ENCODE peak calls at places on chromosomes 4 and X, in seven cellular contexts. One of them, this sample, is unnamed.

GRCh38 chrX:111886678-111887077 is 10.7 kb downstream of the TRPC5OS start:
- DNase-seq in bronchial epithelial cell: no peak
- DNase-seq in neural progenitor cell: no peak
- DNase-seq in WERI-Rb-1: no peak
- DNase-seq in upper lobe of left lung: no peak
- DNase-seq in CD8-positive, alpha-beta T cell: no peak
- DNase-seq in right cardiac atrium: peak
- DNase-seq in this sample: no peak

GRCh38 chr4:522438-522837 is 23.4 kb downstream of the PIGG start:
- DNase-seq in bronchial epithelial cell: no peak
- DNase-seq in neural progenitor cell: no peak
- DNase-seq in WERI-Rb-1: no peak
- DNase-seq in upper lobe of left lung: peak
- DNase-seq in CD8-positive, alpha-beta T cell: no peak
- DNase-seq in right cardiac atrium: no peak
- DNase-seq in this sample: no peak

GRCh38 chr4:142497606-142498005 is 348.5 kb downstream of the INPP4B start:
- DNase-seq in bronchial epithelial cell: no peak
- DNase-seq in neural progenitor cell: no peak
- DNase-seq in WERI-Rb-1: no peak
- DNase-seq in upper lobe of left lung: no peak
- DNase-seq in CD8-positive, alpha-beta T cell: no peak
- DNase-seq in right cardiac atrium: no peak
- DNase-seq in this sample: no peak

GRCh38 chrX:24357101-24357500 is 3.3 kb upstream of the SUPT20HL1 start:
- DNase-seq in bronchial epithelial cell: peak
- DNase-seq in neural progenitor cell: no peak
- DNase-seq in WERI-Rb-1: no peak
- DNase-seq in upper lobe of left lung: no peak
- DNase-seq in CD8-positive, alpha-beta T cell: no peak
- DNase-seq in right cardiac atrium: no peak
- DNase-seq in this sample: no peak

GRCh38 chr4:145540235-145540634 is 58.6 kb downstream of the SMAD1 start:
- DNase-seq in bronchial epithelial cell: no peak
- DNase-seq in neural progenitor cell: no peak
- DNase-seq in WERI-Rb-1: no peak
- DNase-seq in upper lobe of left lung: no peak
- DNase-seq in CD8-positive, alpha-beta T cell: no peak
- DNase-seq in right cardiac atrium: no peak
- DNase-seq in this sample: no peak

GRCh38 chrX:40912576-40912975 is 172.7 kb upstream of the USP9X start:
- DNase-seq in bronchial epithelial cell: peak
- DNase-seq in neural progenitor cell: no peak
- DNase-seq in WERI-Rb-1: no peak
- DNase-seq in upper lobe of left lung: no peak
- DNase-seq in CD8-positive, alpha-beta T cell: no peak
- DNase-seq in right cardiac atrium: no peak
- DNase-seq in this sample: no peak

GRCh38 chrX:134020910-134021309 is 35.5 kb upstream of the GPC3 start:
- DNase-seq in bronchial epithelial cell: peak
- DNase-seq in neural progenitor cell: no peak
- DNase-seq in WERI-Rb-1: no peak
- DNase-seq in upper lobe of left lung: no peak
- DNase-seq in CD8-positive, alpha-beta T cell: no peak
- DNase-seq in right cardiac atrium: no peak
- DNase-seq in this sample: peak

GRCh38 chr4:133147365-133147821 is 1.7 kb upstream of the PCDH10 start:
- DNase-seq in bronchial epithelial cell: no peak
- DNase-seq in neural progenitor cell: peak
- DNase-seq in WERI-Rb-1: no peak
- DNase-seq in upper lobe of left lung: no peak
- DNase-seq in CD8-positive, alpha-beta T cell: no peak
- DNase-seq in right cardiac atrium: no peak
- DNase-seq in this sample: no peak

GRCh38 chr4:159390648-159391047 is 287.8 kb downstream of the RAPGEF2 start:
- DNase-seq in bronchial epithelial cell: peak
- DNase-seq in neural progenitor cell: no peak
- DNase-seq in WERI-Rb-1: no peak
- DNase-seq in upper lobe of left lung: no peak
- DNase-seq in CD8-positive, alpha-beta T cell: no peak
- DNase-seq in right cardiac atrium: no peak
- DNase-seq in this sample: no peak

GRCh38 chr4:153514001-153514526 is 47.9 kb downstream of the TMEM131L start:
- DNase-seq in bronchial epithelial cell: peak
- DNase-seq in neural progenitor cell: no peak
- DNase-seq in WERI-Rb-1: no peak
- DNase-seq in upper lobe of left lung: no peak
- DNase-seq in CD8-positive, alpha-beta T cell: no peak
- DNase-seq in right cardiac atrium: no peak
- DNase-seq in this sample: peak

GRCh38 chr4:112515278-112516075 is 503 bp downstream of the NEUROG2 start:
- DNase-seq in bronchial epithelial cell: no peak
- DNase-seq in neural progenitor cell: peak
- DNase-seq in WERI-Rb-1: peak
- DNase-seq in upper lobe of left lung: no peak
- DNase-seq in CD8-positive, alpha-beta T cell: peak
- DNase-seq in right cardiac atrium: peak
- DNase-seq in this sample: peak

GRCh38 chr4:110617095-110617494 is 5.8 kb downstream of the PITX2 start:
- DNase-seq in bronchial epithelial cell: no peak
- DNase-seq in neural progenitor cell: no peak
- DNase-seq in WERI-Rb-1: no peak
- DNase-seq in upper lobe of left lung: no peak
- DNase-seq in CD8-positive, alpha-beta T cell: no peak
- DNase-seq in right cardiac atrium: no peak
- DNase-seq in this sample: no peak

GRCh38 chr4:83138979-83139378 is 24.4 kb upstream of the PLAC8 start:
- DNase-seq in bronchial epithelial cell: no peak
- DNase-seq in neural progenitor cell: no peak
- DNase-seq in WERI-Rb-1: no peak
- DNase-seq in upper lobe of left lung: no peak
- DNase-seq in CD8-positive, alpha-beta T cell: peak
- DNase-seq in right cardiac atrium: no peak
- DNase-seq in this sample: no peak

GRCh38 chr4:112747035-112747434 is 110.1 kb downstream of the LARP7 start:
- DNase-seq in bronchial epithelial cell: peak
- DNase-seq in neural progenitor cell: peak
- DNase-seq in WERI-Rb-1: no peak
- DNase-seq in upper lobe of left lung: no peak
- DNase-seq in CD8-positive, alpha-beta T cell: no peak
- DNase-seq in right cardiac atrium: no peak
- DNase-seq in this sample: peak

DNA sequence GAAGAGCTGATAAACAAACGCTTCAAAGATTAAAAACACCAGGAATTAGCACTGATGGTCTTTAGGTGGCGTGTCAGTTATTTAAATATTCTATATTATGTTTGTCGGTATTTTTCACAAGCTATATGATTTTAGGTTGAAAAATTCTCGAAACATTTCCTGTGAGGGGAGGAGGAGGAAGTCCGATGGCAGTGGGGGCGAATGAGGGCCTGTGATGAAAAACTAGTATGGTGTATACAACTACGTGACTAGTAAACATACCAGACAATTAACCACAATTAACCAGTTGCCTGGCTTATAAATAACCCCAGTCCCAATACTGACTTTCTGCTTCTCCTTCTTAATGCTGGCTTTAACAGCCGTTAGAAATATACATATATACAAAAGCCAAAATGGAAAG is 612 bp upstream of the NAP1L2 start:
- DNase-seq in bronchial epithelial cell: no peak
- DNase-seq in neural progenitor cell: no peak
- DNase-seq in WERI-Rb-1: no peak
- DNase-seq in upper lobe of left lung: no peak
- DNase-seq in CD8-positive, alpha-beta T cell: no peak
- DNase-seq in right cardiac atrium: no peak
- DNase-seq in this sample: no peak
- H3K4me3 ChIP-seq in bronchial epithelial cell: peak
- H3K4me3 ChIP-seq in neural progenitor cell: peak
- H3K4me3 ChIP-seq in WERI-Rb-1: no peak
- H3K4me3 ChIP-seq in upper lobe of left lung: peak
- H3K4me3 ChIP-seq in CD8-positive, alpha-beta T cell: peak
- H3K4me3 ChIP-seq in right cardiac atrium: peak
- H3K4me3 ChIP-seq in this sample: peak

GRCh38 chr4:7830747-7831146 is 108.9 kb downstream of the AFAP1 start:
- DNase-seq in bronchial epithelial cell: no peak
- DNase-seq in neural progenitor cell: no peak
- DNase-seq in WERI-Rb-1: no peak
- DNase-seq in upper lobe of left lung: no peak
- DNase-seq in CD8-positive, alpha-beta T cell: no peak
- DNase-seq in right cardiac atrium: no peak
- DNase-seq in this sample: no peak
- H3K4me3 ChIP-seq in bronchial epithelial cell: no peak
- H3K4me3 ChIP-seq in neural progenitor cell: no peak
- H3K4me3 ChIP-seq in WERI-Rb-1: no peak
- H3K4me3 ChIP-seq in upper lobe of left lung: no peak
- H3K4me3 ChIP-seq in CD8-positive, alpha-beta T cell: no peak
- H3K4me3 ChIP-seq in right cardiac atrium: no peak
- H3K4me3 ChIP-seq in this sample: no peak

GRCh38 chr4:26238426-26238781 is 82.4 kb upstream of the RBPJ start:
- DNase-seq in bronchial epithelial cell: no peak
- DNase-seq in neural progenitor cell: no peak
- DNase-seq in WERI-Rb-1: no peak
- DNase-seq in upper lobe of left lung: no peak
- DNase-seq in CD8-positive, alpha-beta T cell: no peak
- DNase-seq in right cardiac atrium: no peak
- DNase-seq in this sample: no peak

GRCh38 chr4:26237916-26238315 is 82.9 kb upstream of the RBPJ start:
- DNase-seq in bronchial epithelial cell: no peak
- DNase-seq in neural progenitor cell: no peak
- DNase-seq in WERI-Rb-1: no peak
- DNase-seq in upper lobe of left lung: no peak
- DNase-seq in CD8-positive, alpha-beta T cell: no peak
- DNase-seq in right cardiac atrium: no peak
- DNase-seq in this sample: no peak

GRCh38 chr4:26242451-26242850 is 78.4 kb upstream of the RBPJ start:
- DNase-seq in bronchial epithelial cell: peak
- DNase-seq in neural progenitor cell: no peak
- DNase-seq in WERI-Rb-1: no peak
- DNase-seq in upper lobe of left lung: no peak
- DNase-seq in CD8-positive, alpha-beta T cell: no peak
- DNase-seq in right cardiac atrium: no peak
- DNase-seq in this sample: no peak

GRCh38 chr4:26239796-26240195 is 81.0 kb upstream of the RBPJ start:
- DNase-seq in bronchial epithelial cell: no peak
- DNase-seq in neural progenitor cell: no peak
- DNase-seq in WERI-Rb-1: no peak
- DNase-seq in upper lobe of left lung: no peak
- DNase-seq in CD8-positive, alpha-beta T cell: no peak
- DNase-seq in right cardiac atrium: no peak
- DNase-seq in this sample: no peak

DNA sequence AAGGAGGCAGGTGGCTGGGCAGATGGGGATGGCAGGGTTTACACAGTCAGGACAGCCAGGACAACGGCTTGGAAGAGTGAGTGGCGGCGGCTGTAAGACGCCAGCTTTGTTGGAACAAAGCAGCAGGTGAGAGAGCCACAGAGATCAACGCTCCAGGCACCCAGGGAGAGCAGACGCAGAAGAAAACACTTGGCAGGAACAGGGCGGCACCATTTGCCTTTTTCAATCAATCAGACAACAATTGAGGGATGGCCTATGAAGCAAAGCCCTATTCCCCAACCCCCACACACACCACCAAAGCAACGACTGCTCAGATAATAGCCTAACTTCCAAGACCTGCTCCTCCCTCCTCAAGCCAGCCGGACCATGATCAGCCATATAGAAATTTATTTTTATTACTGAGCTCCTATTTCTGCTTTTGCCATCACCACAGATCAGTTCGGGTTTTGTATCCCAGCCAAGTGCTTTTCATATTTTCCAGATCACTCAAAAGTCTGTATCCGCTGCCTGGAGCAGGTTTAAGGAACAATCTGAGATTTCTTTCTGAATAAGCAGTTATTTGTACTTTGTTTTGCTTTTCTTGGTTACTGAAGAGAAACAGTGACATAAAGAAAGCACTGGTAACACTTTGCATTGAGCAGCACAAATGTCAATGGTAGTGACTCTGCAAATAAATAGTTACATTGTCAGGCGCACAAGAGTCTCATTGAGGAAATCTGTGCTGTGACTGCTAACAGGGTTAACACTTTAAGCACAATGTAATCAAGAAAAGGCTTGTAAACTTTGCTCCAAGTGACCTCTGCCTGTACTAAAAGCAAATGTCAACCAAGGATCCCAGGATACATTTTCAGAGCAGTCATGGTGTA is 81.8 kb upstream of the RBPJ start:
- DNase-seq in bronchial epithelial cell: no peak
- DNase-seq in neural progenitor cell: peak
- DNase-seq in WERI-Rb-1: peak
- DNase-seq in upper lobe of left lung: no peak
- DNase-seq in CD8-positive, alpha-beta T cell: no peak
- DNase-seq in right cardiac atrium: no peak
- DNase-seq in this sample: peak
- H3K4me3 ChIP-seq in bronchial epithelial cell: no peak
- H3K4me3 ChIP-seq in neural progenitor cell: peak
- H3K4me3 ChIP-seq in WERI-Rb-1: peak
- H3K4me3 ChIP-seq in upper lobe of left lung: no peak
- H3K4me3 ChIP-seq in CD8-positive, alpha-beta T cell: no peak
- H3K4me3 ChIP-seq in right cardiac atrium: no peak
- H3K4me3 ChIP-seq in this sample: no peak

DNA sequence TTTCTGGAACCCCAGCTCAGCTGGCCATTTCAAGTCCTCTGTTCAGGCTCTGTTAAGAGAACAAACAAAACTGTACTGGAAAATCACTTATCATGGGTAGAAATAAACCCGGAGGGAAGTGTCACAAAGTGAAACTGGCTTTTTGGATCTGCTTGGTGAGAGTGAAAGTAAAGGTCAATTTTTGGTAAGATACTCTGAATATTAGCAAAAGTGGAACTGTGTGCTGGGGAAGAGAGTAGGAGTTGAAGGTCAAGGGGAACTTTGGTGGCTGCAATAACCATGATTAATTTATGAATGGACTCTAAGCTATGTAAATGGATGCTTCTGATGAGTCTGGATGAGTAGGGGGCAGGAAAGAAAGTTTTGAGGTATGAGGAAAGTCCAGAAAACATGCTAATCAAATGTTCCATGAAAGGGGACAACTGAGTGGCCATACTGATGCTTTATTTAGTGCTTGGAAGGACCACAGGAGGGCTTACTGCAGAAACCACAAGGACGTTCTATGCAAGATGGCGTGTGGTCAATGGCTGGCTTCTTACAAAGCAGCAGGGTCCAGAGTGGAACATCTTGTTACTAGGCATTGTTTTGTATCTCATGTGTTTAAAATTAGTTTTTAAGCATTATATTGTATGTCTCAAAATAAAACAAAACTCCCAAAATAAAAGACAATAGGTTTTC is 36.8 kb upstream of the TNIP3 start:
- DNase-seq in bronchial epithelial cell: no peak
- DNase-seq in neural progenitor cell: no peak
- DNase-seq in WERI-Rb-1: no peak
- DNase-seq in upper lobe of left lung: no peak
- DNase-seq in CD8-positive, alpha-beta T cell: no peak
- DNase-seq in right cardiac atrium: no peak
- DNase-seq in this sample: no peak
- H3K4me3 ChIP-seq in bronchial epithelial cell: no peak
- H3K4me3 ChIP-seq in neural progenitor cell: no peak
- H3K4me3 ChIP-seq in WERI-Rb-1: no peak
- H3K4me3 ChIP-seq in upper lobe of left lung: no peak
- H3K4me3 ChIP-seq in CD8-positive, alpha-beta T cell: no peak
- H3K4me3 ChIP-seq in right cardiac atrium: no peak
- H3K4me3 ChIP-seq in this sample: no peak

GRCh38 chr4:37909690-37910486 is 19.0 kb downstream of the TBC1D1 start:
- DNase-seq in bronchial epithelial cell: no peak
- DNase-seq in neural progenitor cell: no peak
- DNase-seq in WERI-Rb-1: peak
- DNase-seq in upper lobe of left lung: no peak
- DNase-seq in CD8-positive, alpha-beta T cell: no peak
- DNase-seq in right cardiac atrium: no peak
- DNase-seq in this sample: no peak
- H3K4me3 ChIP-seq in bronchial epithelial cell: no peak
- H3K4me3 ChIP-seq in neural progenitor cell: no peak
- H3K4me3 ChIP-seq in WERI-Rb-1: no peak
- H3K4me3 ChIP-seq in upper lobe of left lung: no peak
- H3K4me3 ChIP-seq in CD8-positive, alpha-beta T cell: no peak
- H3K4me3 ChIP-seq in right cardiac atrium: no peak
- H3K4me3 ChIP-seq in this sample: no peak

GRCh38 chrX:154018518-154019060 is 1.1 kb downstream of the IRAK1 start:
- DNase-seq in bronchial epithelial cell: no peak
- DNase-seq in neural progenitor cell: no peak
- DNase-seq in WERI-Rb-1: no peak
- DNase-seq in upper lobe of left lung: no peak
- DNase-seq in CD8-positive, alpha-beta T cell: no peak
- DNase-seq in right cardiac atrium: peak
- DNase-seq in this sample: no peak
- H3K4me3 ChIP-seq in bronchial epithelial cell: peak
- H3K4me3 ChIP-seq in neural progenitor cell: no peak
- H3K4me3 ChIP-seq in WERI-Rb-1: peak
- H3K4me3 ChIP-seq in upper lobe of left lung: peak
- H3K4me3 ChIP-seq in CD8-positive, alpha-beta T cell: peak
- H3K4me3 ChIP-seq in right cardiac atrium: peak
- H3K4me3 ChIP-seq in this sample: peak